ENCODE peak calls at places on chromosome 21, in nine cellular contexts. One of them, this sample, is unnamed.

GRCh38 chr21:43369124-43369523 is 57.8 kb downstream of the SIK1 start:
- DNase-seq in T-cell: no peak
- DNase-seq in osteocyte: no peak
- DNase-seq in GM12865: peak
- DNase-seq in kidney tubule cell: peak
- DNase-seq in left ventricle myocardium inferior: no peak
- DNase-seq in stimulated activated effector memory CD8-positive, alpha-beta T cell treated with anti-CD3 and anti-CD28 coated beads, Interleukin-12 subunit alpha, Interleukin-12 subunit beta, amount 100 ng/mL, for 72 hours: no peak
- DNase-seq in BJ: no peak
- DNase-seq in cerebellar cortex: no peak
- DNase-seq in this sample: no peak

GRCh38 chr21:42845296-42845965 is 33.9 kb downstream of the WDR4 start:
- DNase-seq in T-cell: no peak
- DNase-seq in osteocyte: no peak
- DNase-seq in GM12865: no peak
- DNase-seq in kidney tubule cell: no peak
- DNase-seq in left ventricle myocardium inferior: peak
- DNase-seq in stimulated activated effector memory CD8-positive, alpha-beta T cell treated with anti-CD3 and anti-CD28 coated beads, Interleukin-12 subunit alpha, Interleukin-12 subunit beta, amount 100 ng/mL, for 72 hours: no peak
- DNase-seq in BJ: no peak
- DNase-seq in cerebellar cortex: no peak
- DNase-seq in this sample: no peak

GRCh38 chr21:42384999-42385398 is 10.9 kb downstream of the TMPRSS3 start:
- DNase-seq in T-cell: no peak
- DNase-seq in osteocyte: no peak
- DNase-seq in GM12865: no peak
- DNase-seq in kidney tubule cell: peak
- DNase-seq in left ventricle myocardium inferior: no peak
- DNase-seq in stimulated activated effector memory CD8-positive, alpha-beta T cell treated with anti-CD3 and anti-CD28 coated beads, Interleukin-12 subunit alpha, Interleukin-12 subunit beta, amount 100 ng/mL, for 72 hours: no peak
- DNase-seq in BJ: no peak
- DNase-seq in cerebellar cortex: no peak
- DNase-seq in this sample: no peak

GRCh38 chr21:45545691-45546531 is 3.7 kb upstream of the SLC19A1 start:
- DNase-seq in T-cell: no peak
- DNase-seq in osteocyte: no peak
- DNase-seq in GM12865: no peak
- DNase-seq in kidney tubule cell: no peak
- DNase-seq in left ventricle myocardium inferior: peak
- DNase-seq in stimulated activated effector memory CD8-positive, alpha-beta T cell treated with anti-CD3 and anti-CD28 coated beads, Interleukin-12 subunit alpha, Interleukin-12 subunit beta, amount 100 ng/mL, for 72 hours: no peak
- DNase-seq in BJ: no peak
- DNase-seq in cerebellar cortex: no peak
- DNase-seq in this sample: no peak

GRCh38 chr21:38416791-38417190 is 81.5 kb downstream of the ERG start:
- DNase-seq in T-cell: no peak
- DNase-seq in osteocyte: peak
- DNase-seq in GM12865: no peak
- DNase-seq in kidney tubule cell: no peak
- DNase-seq in left ventricle myocardium inferior: no peak
- DNase-seq in stimulated activated effector memory CD8-positive, alpha-beta T cell treated with anti-CD3 and anti-CD28 coated beads, Interleukin-12 subunit alpha, Interleukin-12 subunit beta, amount 100 ng/mL, for 72 hours: no peak
- DNase-seq in BJ: no peak
- DNase-seq in cerebellar cortex: no peak
- DNase-seq in this sample: no peak

GRCh38 chr21:41861255-41861654 is 17.9 kb downstream of the PRDM15 start:
- DNase-seq in T-cell: no peak
- DNase-seq in osteocyte: no peak
- DNase-seq in GM12865: no peak
- DNase-seq in kidney tubule cell: no peak
- DNase-seq in left ventricle myocardium inferior: no peak
- DNase-seq in stimulated activated effector memory CD8-positive, alpha-beta T cell treated with anti-CD3 and anti-CD28 coated beads, Interleukin-12 subunit alpha, Interleukin-12 subunit beta, amount 100 ng/mL, for 72 hours: no peak
- DNase-seq in BJ: no peak
- DNase-seq in cerebellar cortex: no peak
- DNase-seq in this sample: no peak

GRCh38 chr21:45309069-45309521 is 21.4 kb upstream of the POFUT2 start:
- DNase-seq in T-cell: no peak
- DNase-seq in osteocyte: no peak
- DNase-seq in GM12865: peak
- DNase-seq in kidney tubule cell: peak
- DNase-seq in left ventricle myocardium inferior: peak
- DNase-seq in stimulated activated effector memory CD8-positive, alpha-beta T cell treated with anti-CD3 and anti-CD28 coated beads, Interleukin-12 subunit alpha, Interleukin-12 subunit beta, amount 100 ng/mL, for 72 hours: peak
- DNase-seq in BJ: no peak
- DNase-seq in cerebellar cortex: peak
- DNase-seq in this sample: no peak

GRCh38 chr21:15943009-15943666 is 213.4 kb downstream of the USP25 start:
- DNase-seq in T-cell: no peak
- DNase-seq in osteocyte: no peak
- DNase-seq in GM12865: no peak
- DNase-seq in kidney tubule cell: peak
- DNase-seq in left ventricle myocardium inferior: no peak
- DNase-seq in stimulated activated effector memory CD8-positive, alpha-beta T cell treated with anti-CD3 and anti-CD28 coated beads, Interleukin-12 subunit alpha, Interleukin-12 subunit beta, amount 100 ng/mL, for 72 hours: no peak
- DNase-seq in BJ: no peak
- DNase-seq in cerebellar cortex: no peak
- DNase-seq in this sample: no peak

GRCh38 chr21:16162953-16163352 is 433.2 kb downstream of the USP25 start:
- DNase-seq in T-cell: no peak
- DNase-seq in osteocyte: no peak
- DNase-seq in GM12865: no peak
- DNase-seq in kidney tubule cell: no peak
- DNase-seq in left ventricle myocardium inferior: no peak
- DNase-seq in stimulated activated effector memory CD8-positive, alpha-beta T cell treated with anti-CD3 and anti-CD28 coated beads, Interleukin-12 subunit alpha, Interleukin-12 subunit beta, amount 100 ng/mL, for 72 hours: no peak
- DNase-seq in BJ: no peak
- DNase-seq in cerebellar cortex: no peak
- DNase-seq in this sample: no peak

GRCh38 chr21:40952551-40953330 is 105.8 kb upstream of the DSCAM start:
- DNase-seq in T-cell: no peak
- DNase-seq in osteocyte: no peak
- DNase-seq in GM12865: no peak
- DNase-seq in kidney tubule cell: no peak
- DNase-seq in left ventricle myocardium inferior: no peak
- DNase-seq in stimulated activated effector memory CD8-positive, alpha-beta T cell treated with anti-CD3 and anti-CD28 coated beads, Interleukin-12 subunit alpha, Interleukin-12 subunit beta, amount 100 ng/mL, for 72 hours: no peak
- DNase-seq in BJ: no peak
- DNase-seq in cerebellar cortex: no peak
- DNase-seq in this sample: no peak

GRCh38 chr21:41119901-41120300 is 48.1 kb upstream of the BACE2 start:
- DNase-seq in T-cell: no peak
- DNase-seq in osteocyte: no peak
- DNase-seq in GM12865: no peak
- DNase-seq in kidney tubule cell: peak
- DNase-seq in left ventricle myocardium inferior: no peak
- DNase-seq in stimulated activated effector memory CD8-positive, alpha-beta T cell treated with anti-CD3 and anti-CD28 coated beads, Interleukin-12 subunit alpha, Interleukin-12 subunit beta, amount 100 ng/mL, for 72 hours: no peak
- DNase-seq in BJ: no peak
- DNase-seq in cerebellar cortex: no peak
- DNase-seq in this sample: no peak

GRCh38 chr21:42847726-42848125 is 31.6 kb downstream of the WDR4 start:
- DNase-seq in T-cell: no peak
- DNase-seq in osteocyte: no peak
- DNase-seq in GM12865: no peak
- DNase-seq in kidney tubule cell: no peak
- DNase-seq in left ventricle myocardium inferior: peak
- DNase-seq in stimulated activated effector memory CD8-positive, alpha-beta T cell treated with anti-CD3 and anti-CD28 coated beads, Interleukin-12 subunit alpha, Interleukin-12 subunit beta, amount 100 ng/mL, for 72 hours: no peak
- DNase-seq in BJ: no peak
- DNase-seq in cerebellar cortex: no peak
- DNase-seq in this sample: no peak

GRCh38 chr21:36087362-36088138 is 17.7 kb downstream of the CBR1 start:
- DNase-seq in T-cell: no peak
- DNase-seq in osteocyte: no peak
- DNase-seq in GM12865: no peak
- DNase-seq in kidney tubule cell: no peak
- DNase-seq in left ventricle myocardium inferior: no peak
- DNase-seq in stimulated activated effector memory CD8-positive, alpha-beta T cell treated with anti-CD3 and anti-CD28 coated beads, Interleukin-12 subunit alpha, Interleukin-12 subunit beta, amount 100 ng/mL, for 72 hours: no peak
- DNase-seq in BJ: no peak
- DNase-seq in cerebellar cortex: no peak
- DNase-seq in this sample: no peak

GRCh38 chr21:36783612-36784383 is 84.9 kb downstream of the SIM2 start:
- DNase-seq in T-cell: no peak
- DNase-seq in osteocyte: no peak
- DNase-seq in GM12865: no peak
- DNase-seq in kidney tubule cell: peak
- DNase-seq in left ventricle myocardium inferior: no peak
- DNase-seq in stimulated activated effector memory CD8-positive, alpha-beta T cell treated with anti-CD3 and anti-CD28 coated beads, Interleukin-12 subunit alpha, Interleukin-12 subunit beta, amount 100 ng/mL, for 72 hours: no peak
- DNase-seq in BJ: peak
- DNase-seq in cerebellar cortex: no peak
- DNase-seq in this sample: no peak

GRCh38 chr21:31346256-31346821 is 2.3 kb upstream of the TIAM1 start:
- DNase-seq in T-cell: no peak
- DNase-seq in osteocyte: no peak
- DNase-seq in GM12865: no peak
- DNase-seq in kidney tubule cell: no peak
- DNase-seq in left ventricle myocardium inferior: no peak
- DNase-seq in stimulated activated effector memory CD8-positive, alpha-beta T cell treated with anti-CD3 and anti-CD28 coated beads, Interleukin-12 subunit alpha, Interleukin-12 subunit beta, amount 100 ng/mL, for 72 hours: no peak
- DNase-seq in BJ: no peak
- DNase-seq in cerebellar cortex: peak
- DNase-seq in this sample: no peak

GRCh38 chr21:15472641-15473040 is 257.1 kb upstream of the USP25 start:
- DNase-seq in T-cell: no peak
- DNase-seq in osteocyte: no peak
- DNase-seq in GM12865: no peak
- DNase-seq in kidney tubule cell: no peak
- DNase-seq in left ventricle myocardium inferior: no peak
- DNase-seq in stimulated activated effector memory CD8-positive, alpha-beta T cell treated with anti-CD3 and anti-CD28 coated beads, Interleukin-12 subunit alpha, Interleukin-12 subunit beta, amount 100 ng/mL, for 72 hours: no peak
- DNase-seq in BJ: no peak
- DNase-seq in cerebellar cortex: no peak
- DNase-seq in this sample: no peak

GRCh38 chr21:46297311-46298082 is 11.4 kb downstream of the YBEY start:
- DNase-seq in T-cell: no peak
- DNase-seq in osteocyte: no peak
- DNase-seq in GM12865: no peak
- DNase-seq in kidney tubule cell: no peak
- DNase-seq in left ventricle myocardium inferior: peak
- DNase-seq in stimulated activated effector memory CD8-positive, alpha-beta T cell treated with anti-CD3 and anti-CD28 coated beads, Interleukin-12 subunit alpha, Interleukin-12 subunit beta, amount 100 ng/mL, for 72 hours: no peak
- DNase-seq in BJ: no peak
- DNase-seq in cerebellar cortex: no peak
- DNase-seq in this sample: no peak

GRCh38 chr21:44742418-44743153 is 31.2 kb upstream of the TSPEAR start:
- DNase-seq in T-cell: no peak
- DNase-seq in osteocyte: no peak
- DNase-seq in GM12865: no peak
- DNase-seq in kidney tubule cell: peak
- DNase-seq in left ventricle myocardium inferior: no peak
- DNase-seq in stimulated activated effector memory CD8-positive, alpha-beta T cell treated with anti-CD3 and anti-CD28 coated beads, Interleukin-12 subunit alpha, Interleukin-12 subunit beta, amount 100 ng/mL, for 72 hours: no peak
- DNase-seq in BJ: no peak
- DNase-seq in cerebellar cortex: no peak
- DNase-seq in this sample: no peak

GRCh38 chr21:28132713-28133112 is 860.0 kb downstream of the LTN1 start:
- DNase-seq in T-cell: no peak
- DNase-seq in osteocyte: no peak
- DNase-seq in GM12865: no peak
- DNase-seq in kidney tubule cell: no peak
- DNase-seq in left ventricle myocardium inferior: no peak
- DNase-seq in stimulated activated effector memory CD8-positive, alpha-beta T cell treated with anti-CD3 and anti-CD28 coated beads, Interleukin-12 subunit alpha, Interleukin-12 subunit beta, amount 100 ng/mL, for 72 hours: no peak
- DNase-seq in BJ: peak
- DNase-seq in cerebellar cortex: no peak
- DNase-seq in this sample: no peak

GRCh38 chr21:34813266-34813886 is 144.6 kb downstream of the CLIC6 start:
- DNase-seq in T-cell: no peak
- DNase-seq in osteocyte: no peak
- DNase-seq in GM12865: no peak
- DNase-seq in kidney tubule cell: no peak
- DNase-seq in left ventricle myocardium inferior: no peak
- DNase-seq in stimulated activated effector memory CD8-positive, alpha-beta T cell treated with anti-CD3 and anti-CD28 coated beads, Interleukin-12 subunit alpha, Interleukin-12 subunit beta, amount 100 ng/mL, for 72 hours: no peak
- DNase-seq in BJ: no peak
- DNase-seq in cerebellar cortex: no peak
- DNase-seq in this sample: no peak

GRCh38 chr21:38965241-38965640 is 159.5 kb downstream of the ETS2 start:
- DNase-seq in T-cell: no peak
- DNase-seq in osteocyte: no peak
- DNase-seq in GM12865: no peak
- DNase-seq in kidney tubule cell: peak
- DNase-seq in left ventricle myocardium inferior: no peak
- DNase-seq in stimulated activated effector memory CD8-positive, alpha-beta T cell treated with anti-CD3 and anti-CD28 coated beads, Interleukin-12 subunit alpha, Interleukin-12 subunit beta, amount 100 ng/mL, for 72 hours: no peak
- DNase-seq in BJ: no peak
- DNase-seq in cerebellar cortex: no peak
- DNase-seq in this sample: no peak

GRCh38 chr21:35005825-35006224 is 43.3 kb downstream of the RUNX1 start:
- DNase-seq in T-cell: no peak
- DNase-seq in osteocyte: no peak
- DNase-seq in GM12865: no peak
- DNase-seq in kidney tubule cell: no peak
- DNase-seq in left ventricle myocardium inferior: no peak
- DNase-seq in stimulated activated effector memory CD8-positive, alpha-beta T cell treated with anti-CD3 and anti-CD28 coated beads, Interleukin-12 subunit alpha, Interleukin-12 subunit beta, amount 100 ng/mL, for 72 hours: no peak
- DNase-seq in BJ: no peak
- DNase-seq in cerebellar cortex: no peak
- DNase-seq in this sample: no peak